ENCODE peak calls at places on chromosomes 4 and X, in nine cellular contexts. One of them, this sample, is unnamed. For H3K4me1, the result is how much of the 10 kb centered on the place peaks cover.

GRCh38 chr4:88697113-88697512 is 516 bp downstream of the NAP1L5 start:
- DNase-seq in adrenal gland: peak
- DNase-seq in uterus: peak
- DNase-seq in Peyer's patch: no peak
- DNase-seq in upper lobe of left lung: no peak
- DNase-seq in A549: no peak
- DNase-seq in stomach: no peak
- DNase-seq in ovary: peak
- DNase-seq in heart left ventricle: peak
- DNase-seq in this sample: no peak

GRCh38 chr4:109559625-109559982 is 442 bp upstream of the MCUB start:
- DNase-seq in adrenal gland: no peak
- DNase-seq in uterus: peak
- DNase-seq in Peyer's patch: peak
- DNase-seq in upper lobe of left lung: no peak
- DNase-seq in A549: no peak
- DNase-seq in stomach: no peak
- DNase-seq in ovary: peak
- DNase-seq in heart left ventricle: peak
- DNase-seq in this sample: no peak

GRCh38 chr4:112170451-112170993 is 25.3 kb downstream of the FAM241A start:
- DNase-seq in adrenal gland: no peak
- DNase-seq in uterus: no peak
- DNase-seq in Peyer's patch: no peak
- DNase-seq in upper lobe of left lung: no peak
- DNase-seq in A549: peak
- DNase-seq in stomach: no peak
- DNase-seq in ovary: no peak
- DNase-seq in heart left ventricle: no peak
- DNase-seq in this sample: no peak

GRCh38 chr4:74934016-74934821 is 1.3 kb downstream of the PARM1 start:
- DNase-seq in adrenal gland: peak
- DNase-seq in uterus: peak
- DNase-seq in Peyer's patch: peak
- DNase-seq in upper lobe of left lung: peak
- DNase-seq in A549: no peak
- DNase-seq in stomach: peak
- DNase-seq in ovary: no peak
- DNase-seq in heart left ventricle: peak
- DNase-seq in this sample: peak

GRCh38 chr4:97587912-97588311 is 555.4 kb downstream of the STPG2 start:
- DNase-seq in adrenal gland: no peak
- DNase-seq in uterus: no peak
- DNase-seq in Peyer's patch: no peak
- DNase-seq in upper lobe of left lung: no peak
- DNase-seq in A549: peak
- DNase-seq in stomach: no peak
- DNase-seq in ovary: no peak
- DNase-seq in heart left ventricle: no peak
- DNase-seq in this sample: no peak

GRCh38 chr4:137082051-137082450 is 450.2 kb downstream of the PCDH18 start:
- DNase-seq in adrenal gland: no peak
- DNase-seq in uterus: no peak
- DNase-seq in Peyer's patch: no peak
- DNase-seq in upper lobe of left lung: no peak
- DNase-seq in A549: no peak
- DNase-seq in stomach: no peak
- DNase-seq in ovary: no peak
- DNase-seq in heart left ventricle: no peak
- DNase-seq in this sample: no peak

GRCh38 chr4:107689912-107690587 is 30.0 kb downstream of the PAPSS1 start:
- DNase-seq in adrenal gland: no peak
- DNase-seq in uterus: no peak
- DNase-seq in Peyer's patch: no peak
- DNase-seq in upper lobe of left lung: no peak
- DNase-seq in A549: peak
- DNase-seq in stomach: no peak
- DNase-seq in ovary: no peak
- DNase-seq in heart left ventricle: no peak
- DNase-seq in this sample: no peak

GRCh38 chr4:55980725-55981124 is 32.0 kb downstream of the CEP135 start:
- DNase-seq in adrenal gland: no peak
- DNase-seq in uterus: no peak
- DNase-seq in Peyer's patch: no peak
- DNase-seq in upper lobe of left lung: no peak
- DNase-seq in A549: no peak
- DNase-seq in stomach: no peak
- DNase-seq in ovary: no peak
- DNase-seq in heart left ventricle: no peak
- DNase-seq in this sample: no peak

GRCh38 chrX:108221481-108221880 is 129.9 kb downstream of the ATG4A start:
- DNase-seq in adrenal gland: no peak
- DNase-seq in uterus: peak
- DNase-seq in Peyer's patch: no peak
- DNase-seq in upper lobe of left lung: no peak
- DNase-seq in A549: no peak
- DNase-seq in stomach: no peak
- DNase-seq in ovary: no peak
- DNase-seq in heart left ventricle: no peak
- DNase-seq in this sample: no peak
- H3K27ac ChIP-seq in adrenal gland: no peak
- H3K27ac ChIP-seq in uterus: peak
- H3K27ac ChIP-seq in Peyer's patch: no peak
- H3K27ac ChIP-seq in upper lobe of left lung: no peak
- H3K27ac ChIP-seq in A549: no peak
- H3K27ac ChIP-seq in stomach: no peak
- H3K27ac ChIP-seq in ovary: no peak
- H3K27ac ChIP-seq in heart left ventricle: no peak
- H3K27ac ChIP-seq in this sample: peak

GRCh38 chr4:142353149-142353738 is 492.9 kb downstream of the INPP4B start:
- DNase-seq in adrenal gland: no peak
- DNase-seq in uterus: no peak
- DNase-seq in Peyer's patch: no peak
- DNase-seq in upper lobe of left lung: no peak
- DNase-seq in A549: peak
- DNase-seq in stomach: no peak
- DNase-seq in ovary: peak
- DNase-seq in heart left ventricle: no peak
- DNase-seq in this sample: no peak
- H3K4me1 ChIP-seq in adrenal gland: under half
- H3K4me1 ChIP-seq in uterus: under half
- H3K4me1 ChIP-seq in Peyer's patch: under half
- H3K4me1 ChIP-seq in upper lobe of left lung: under half
- H3K4me1 ChIP-seq in A549: under half
- H3K4me1 ChIP-seq in stomach: half or more
- H3K4me1 ChIP-seq in ovary: under half
- H3K4me1 ChIP-seq in heart left ventricle: half or more
- H3K4me1 ChIP-seq in this sample: under half

GRCh38 chrX:40175416-40176255 is 77.9 kb upstream of the BCOR start:
- DNase-seq in adrenal gland: peak
- DNase-seq in uterus: peak
- DNase-seq in Peyer's patch: peak
- DNase-seq in upper lobe of left lung: peak
- DNase-seq in A549: peak
- DNase-seq in stomach: peak
- DNase-seq in ovary: peak
- DNase-seq in heart left ventricle: peak
- DNase-seq in this sample: no peak
- TF ChIP-seq POLR2A in adrenal gland: peak
- TF ChIP-seq POLR2A in uterus: no peak
- TF ChIP-seq POLR2A in Peyer's patch: peak
- TF ChIP-seq POLR2A in upper lobe of left lung: peak
- TF ChIP-seq POLR2A in A549: no peak
- TF ChIP-seq POLR2A in stomach: no peak
- TF ChIP-seq POLR2A in ovary: peak
- TF ChIP-seq POLR2A in heart left ventricle: peak
- TF ChIP-seq POLR2A in this sample: no peak

GRCh38 chrX:39603291-39603690 is 494.5 kb downstream of the BCOR start:
- DNase-seq in adrenal gland: no peak
- DNase-seq in uterus: no peak
- DNase-seq in Peyer's patch: no peak
- DNase-seq in upper lobe of left lung: no peak
- DNase-seq in A549: no peak
- DNase-seq in stomach: no peak
- DNase-seq in ovary: no peak
- DNase-seq in heart left ventricle: no peak
- DNase-seq in this sample: peak
- H3K27ac ChIP-seq in adrenal gland: no peak
- H3K27ac ChIP-seq in uterus: no peak
- H3K27ac ChIP-seq in Peyer's patch: no peak
- H3K27ac ChIP-seq in upper lobe of left lung: no peak
- H3K27ac ChIP-seq in A549: no peak
- H3K27ac ChIP-seq in stomach: no peak
- H3K27ac ChIP-seq in ovary: no peak
- H3K27ac ChIP-seq in heart left ventricle: no peak
- H3K27ac ChIP-seq in this sample: no peak

GRCh38 chr4:139144161-139144859 is 32.7 kb downstream of the ELF2 start:
- DNase-seq in adrenal gland: peak
- DNase-seq in uterus: peak
- DNase-seq in Peyer's patch: no peak
- DNase-seq in upper lobe of left lung: peak
- DNase-seq in A549: no peak
- DNase-seq in stomach: peak
- DNase-seq in ovary: peak
- DNase-seq in heart left ventricle: peak
- DNase-seq in this sample: no peak
- H3K4me1 ChIP-seq in adrenal gland: under half
- H3K4me1 ChIP-seq in uterus: under half
- H3K4me1 ChIP-seq in Peyer's patch: under half
- H3K4me1 ChIP-seq in upper lobe of left lung: under half
- H3K4me1 ChIP-seq in A549: under half
- H3K4me1 ChIP-seq in stomach: half or more
- H3K4me1 ChIP-seq in ovary: under half
- H3K4me1 ChIP-seq in heart left ventricle: half or more
- H3K4me1 ChIP-seq in this sample: under half

GRCh38 chrX:41010188-41010846 is 74.9 kb upstream of the USP9X start:
- DNase-seq in adrenal gland: peak
- DNase-seq in uterus: peak
- DNase-seq in Peyer's patch: peak
- DNase-seq in upper lobe of left lung: peak
- DNase-seq in A549: peak
- DNase-seq in stomach: peak
- DNase-seq in ovary: peak
- DNase-seq in heart left ventricle: peak
- DNase-seq in this sample: peak
- TF ChIP-seq POLR2A in adrenal gland: peak
- TF ChIP-seq POLR2A in uterus: no peak
- TF ChIP-seq POLR2A in Peyer's patch: peak
- TF ChIP-seq POLR2A in upper lobe of left lung: peak
- TF ChIP-seq POLR2A in A549: peak
- TF ChIP-seq POLR2A in stomach: no peak
- TF ChIP-seq POLR2A in ovary: peak
- TF ChIP-seq POLR2A in heart left ventricle: no peak
- TF ChIP-seq POLR2A in this sample: no peak

DNA sequence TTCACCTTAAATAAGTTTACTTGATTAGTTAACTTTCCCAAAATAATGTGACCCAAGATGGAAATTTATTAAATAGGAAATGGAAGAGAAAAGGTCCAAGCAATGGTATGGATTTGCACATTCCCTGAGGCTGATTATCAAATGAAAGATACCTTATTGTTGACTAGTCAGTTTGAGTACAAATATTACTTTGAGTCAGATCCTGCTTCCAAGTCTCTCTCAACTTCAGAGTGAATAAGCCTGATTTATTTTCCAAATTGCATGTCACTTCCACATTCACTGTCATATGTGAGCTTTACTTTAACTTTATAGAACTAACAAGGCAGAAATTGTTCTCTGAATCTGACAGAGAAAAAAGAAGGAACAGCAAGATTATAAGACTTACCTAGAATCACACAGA is 520.8 kb downstream of the RAB28 start:
- DNase-seq in adrenal gland: no peak
- DNase-seq in uterus: no peak
- DNase-seq in Peyer's patch: no peak
- DNase-seq in upper lobe of left lung: no peak
- DNase-seq in A549: no peak
- DNase-seq in stomach: no peak
- DNase-seq in ovary: no peak
- DNase-seq in heart left ventricle: no peak
- DNase-seq in this sample: no peak
- H3K27ac ChIP-seq in adrenal gland: no peak
- H3K27ac ChIP-seq in uterus: no peak
- H3K27ac ChIP-seq in Peyer's patch: no peak
- H3K27ac ChIP-seq in upper lobe of left lung: no peak
- H3K27ac ChIP-seq in A549: no peak
- H3K27ac ChIP-seq in stomach: no peak
- H3K27ac ChIP-seq in ovary: no peak
- H3K27ac ChIP-seq in heart left ventricle: no peak
- H3K27ac ChIP-seq in this sample: no peak

DNA sequence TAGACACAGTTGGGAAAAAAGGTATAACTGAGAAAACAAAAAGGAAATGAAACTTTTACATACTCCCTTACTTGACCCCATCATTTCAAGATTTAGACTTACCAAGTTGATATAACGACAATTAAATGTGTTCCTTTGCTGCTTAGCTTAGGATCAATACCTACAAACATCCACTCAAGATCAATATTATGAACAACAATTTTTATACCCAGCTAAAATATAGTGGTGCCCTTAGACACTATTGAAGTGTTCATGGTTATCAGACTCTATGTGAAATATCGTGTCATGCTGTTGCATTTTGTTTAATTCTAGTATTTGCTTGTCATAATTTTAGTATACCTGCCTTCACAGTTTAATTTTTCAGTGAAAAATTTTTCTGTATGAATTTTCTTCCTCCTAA is 4.2 kb downstream of the ARSH start:
- DNase-seq in adrenal gland: no peak
- DNase-seq in uterus: no peak
- DNase-seq in Peyer's patch: no peak
- DNase-seq in upper lobe of left lung: no peak
- DNase-seq in A549: no peak
- DNase-seq in stomach: no peak
- DNase-seq in ovary: no peak
- DNase-seq in heart left ventricle: no peak
- DNase-seq in this sample: no peak
- H3K4me1 ChIP-seq in adrenal gland: under half
- H3K4me1 ChIP-seq in uterus: under half
- H3K4me1 ChIP-seq in Peyer's patch: under half
- H3K4me1 ChIP-seq in upper lobe of left lung: under half
- H3K4me1 ChIP-seq in A549: under half
- H3K4me1 ChIP-seq in stomach: under half
- H3K4me1 ChIP-seq in ovary: under half
- H3K4me1 ChIP-seq in heart left ventricle: under half
- H3K4me1 ChIP-seq in this sample: under half